ENCODE peak calls at places on chromosomes 5 and 9, in seven cellular contexts. One of them, this sample, is unnamed.

GRCh38 chr9:78601957-78602565 is 305.1 kb downstream of the PSAT1 start:
- DNase-seq in tibial nerve: no peak
- DNase-seq in AG04450: no peak
- DNase-seq in progenitor cell of endocrine pancreas: no peak
- DNase-seq in body of pancreas: peak
- DNase-seq in Peyer's patch: no peak
- DNase-seq in IMR-90: peak
- DNase-seq in this sample: no peak

GRCh38 chr5:34717426-34718327 is 61.5 kb downstream of the RAI14 start:
- DNase-seq in tibial nerve: no peak
- DNase-seq in AG04450: peak
- DNase-seq in progenitor cell of endocrine pancreas: no peak
- DNase-seq in body of pancreas: no peak
- DNase-seq in Peyer's patch: no peak
- DNase-seq in IMR-90: peak
- DNase-seq in this sample: no peak

GRCh38 chr5:102668220-102668930 is 86.7 kb upstream of the PAM start:
- DNase-seq in tibial nerve: no peak
- DNase-seq in AG04450: no peak
- DNase-seq in progenitor cell of endocrine pancreas: no peak
- DNase-seq in body of pancreas: no peak
- DNase-seq in Peyer's patch: no peak
- DNase-seq in IMR-90: no peak
- DNase-seq in this sample: no peak

GRCh38 chr9:2210201-2210600 is 195.1 kb downstream of the SMARCA2 start:
- DNase-seq in tibial nerve: no peak
- DNase-seq in AG04450: no peak
- DNase-seq in progenitor cell of endocrine pancreas: no peak
- DNase-seq in body of pancreas: no peak
- DNase-seq in Peyer's patch: no peak
- DNase-seq in IMR-90: peak
- DNase-seq in this sample: no peak

GRCh38 chr5:54212331-54212730 is 98.0 kb downstream of the ARL15 start:
- DNase-seq in tibial nerve: no peak
- DNase-seq in AG04450: no peak
- DNase-seq in progenitor cell of endocrine pancreas: no peak
- DNase-seq in body of pancreas: no peak
- DNase-seq in Peyer's patch: no peak
- DNase-seq in IMR-90: no peak
- DNase-seq in this sample: no peak

GRCh38 chr5:122067330-122067885 is 10.7 kb downstream of the LOX start:
- DNase-seq in tibial nerve: no peak
- DNase-seq in AG04450: no peak
- DNase-seq in progenitor cell of endocrine pancreas: no peak
- DNase-seq in body of pancreas: no peak
- DNase-seq in Peyer's patch: no peak
- DNase-seq in IMR-90: no peak
- DNase-seq in this sample: no peak

GRCh38 chr5:83450183-83450839 is 21.2 kb upstream of the VCAN start:
- DNase-seq in tibial nerve: no peak
- DNase-seq in AG04450: no peak
- DNase-seq in progenitor cell of endocrine pancreas: no peak
- DNase-seq in body of pancreas: no peak
- DNase-seq in Peyer's patch: no peak
- DNase-seq in IMR-90: no peak
- DNase-seq in this sample: no peak

GRCh38 chr9:121886759-121887485 is 206.2 kb downstream of the TTLL11 start:
- DNase-seq in tibial nerve: no peak
- DNase-seq in AG04450: no peak
- DNase-seq in progenitor cell of endocrine pancreas: no peak
- DNase-seq in body of pancreas: no peak
- DNase-seq in Peyer's patch: no peak
- DNase-seq in IMR-90: no peak
- DNase-seq in this sample: no peak

GRCh38 chr5:134005415-134006118 is 792 bp upstream of the VDAC1 start:
- DNase-seq in tibial nerve: no peak
- DNase-seq in AG04450: no peak
- DNase-seq in progenitor cell of endocrine pancreas: no peak
- DNase-seq in body of pancreas: no peak
- DNase-seq in Peyer's patch: peak
- DNase-seq in IMR-90: no peak
- DNase-seq in this sample: peak

GRCh38 chr5:86880785-86881492 is 263.2 kb downstream of the COX7C start:
- DNase-seq in tibial nerve: no peak
- DNase-seq in AG04450: peak
- DNase-seq in progenitor cell of endocrine pancreas: peak
- DNase-seq in body of pancreas: peak
- DNase-seq in Peyer's patch: peak
- DNase-seq in IMR-90: peak
- DNase-seq in this sample: no peak

GRCh38 chr9:136007906-136008692 is 46.9 kb upstream of the UBAC1 start:
- DNase-seq in tibial nerve: no peak
- DNase-seq in AG04450: peak
- DNase-seq in progenitor cell of endocrine pancreas: no peak
- DNase-seq in body of pancreas: no peak
- DNase-seq in Peyer's patch: no peak
- DNase-seq in IMR-90: peak
- DNase-seq in this sample: no peak

GRCh38 chr5:143554194-143554717 is 150.8 kb upstream of the NR3C1 start:
- DNase-seq in tibial nerve: no peak
- DNase-seq in AG04450: peak
- DNase-seq in progenitor cell of endocrine pancreas: no peak
- DNase-seq in body of pancreas: no peak
- DNase-seq in Peyer's patch: no peak
- DNase-seq in IMR-90: peak
- DNase-seq in this sample: no peak

GRCh38 chr5:140821375-140822280 is at the start of gene PCDHA5:
- DNase-seq in tibial nerve: no peak
- DNase-seq in AG04450: no peak
- DNase-seq in progenitor cell of endocrine pancreas: no peak
- DNase-seq in body of pancreas: no peak
- DNase-seq in Peyer's patch: no peak
- DNase-seq in IMR-90: no peak
- DNase-seq in this sample: no peak

GRCh38 chr9:133824802-133825186 is 86.6 kb upstream of the SARDH start:
- DNase-seq in tibial nerve: no peak
- DNase-seq in AG04450: no peak
- DNase-seq in progenitor cell of endocrine pancreas: no peak
- DNase-seq in body of pancreas: no peak
- DNase-seq in Peyer's patch: no peak
- DNase-seq in IMR-90: no peak
- DNase-seq in this sample: no peak

GRCh38 chr9:133823189-133824105 is 85.3 kb upstream of the SARDH start:
- DNase-seq in tibial nerve: no peak
- DNase-seq in AG04450: no peak
- DNase-seq in progenitor cell of endocrine pancreas: no peak
- DNase-seq in body of pancreas: no peak
- DNase-seq in Peyer's patch: peak
- DNase-seq in IMR-90: no peak
- DNase-seq in this sample: no peak

GRCh38 chr9:133822439-133823065 is 84.4 kb upstream of the SARDH start:
- DNase-seq in tibial nerve: no peak
- DNase-seq in AG04450: no peak
- DNase-seq in progenitor cell of endocrine pancreas: no peak
- DNase-seq in body of pancreas: no peak
- DNase-seq in Peyer's patch: peak
- DNase-seq in IMR-90: no peak
- DNase-seq in this sample: no peak

GRCh38 chr9:133825555-133826198 is 87.5 kb upstream of the SARDH start:
- DNase-seq in tibial nerve: no peak
- DNase-seq in AG04450: peak
- DNase-seq in progenitor cell of endocrine pancreas: no peak
- DNase-seq in body of pancreas: no peak
- DNase-seq in Peyer's patch: no peak
- DNase-seq in IMR-90: peak
- DNase-seq in this sample: no peak

GRCh38 chr9:133824106-133824801 is 86.1 kb upstream of the SARDH start:
- DNase-seq in tibial nerve: no peak
- DNase-seq in AG04450: no peak
- DNase-seq in progenitor cell of endocrine pancreas: no peak
- DNase-seq in body of pancreas: no peak
- DNase-seq in Peyer's patch: no peak
- DNase-seq in IMR-90: no peak
- DNase-seq in this sample: no peak
- TF ChIP-seq CTCF in tibial nerve: no peak
- TF ChIP-seq CTCF in AG04450: no peak
- TF ChIP-seq CTCF in progenitor cell of endocrine pancreas: no peak
- TF ChIP-seq CTCF in body of pancreas: no peak
- TF ChIP-seq CTCF in Peyer's patch: no peak
- TF ChIP-seq CTCF in IMR-90: no peak
- TF ChIP-seq CTCF in this sample: no peak

DNA sequence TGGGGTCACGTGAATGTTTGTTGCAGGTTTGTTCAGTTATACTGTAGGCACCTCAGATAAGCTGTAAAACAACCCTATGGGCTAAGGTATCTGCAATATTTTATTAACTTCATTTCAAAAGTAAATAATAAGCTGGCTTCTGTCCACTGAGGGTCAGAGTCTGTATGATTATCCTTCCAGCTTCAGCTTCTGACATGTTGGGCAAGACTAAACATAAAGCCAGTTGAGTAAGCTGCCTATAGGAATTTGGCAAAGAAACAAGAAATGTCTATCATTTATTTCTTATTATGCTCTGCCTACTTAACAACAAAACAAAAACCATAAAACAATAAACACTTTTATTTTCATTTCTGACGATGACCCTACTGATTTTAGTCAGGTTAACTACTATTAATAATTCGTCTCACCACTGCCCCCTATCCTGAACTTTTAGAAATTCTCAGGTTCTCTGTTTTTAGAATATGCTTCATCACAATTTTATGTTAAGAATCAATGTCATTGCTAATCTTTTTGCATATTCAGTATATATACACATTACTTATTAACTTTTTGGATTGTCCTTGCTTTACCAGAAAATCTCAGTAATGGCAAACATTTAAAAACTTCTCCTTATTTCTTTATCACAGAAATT is 413.5 kb upstream of the ADAMTSL1 start:
- DNase-seq in tibial nerve: no peak
- DNase-seq in AG04450: no peak
- DNase-seq in progenitor cell of endocrine pancreas: no peak
- DNase-seq in body of pancreas: no peak
- DNase-seq in Peyer's patch: no peak
- DNase-seq in IMR-90: no peak
- DNase-seq in this sample: no peak
- TF ChIP-seq CTCF in tibial nerve: no peak
- TF ChIP-seq CTCF in AG04450: peak
- TF ChIP-seq CTCF in progenitor cell of endocrine pancreas: peak
- TF ChIP-seq CTCF in body of pancreas: peak
- TF ChIP-seq CTCF in Peyer's patch: peak
- TF ChIP-seq CTCF in IMR-90: peak
- TF ChIP-seq CTCF in this sample: no peak

GRCh38 chr5:81513982-81514381 is 120.0 kb upstream of the ACOT12 start:
- DNase-seq in tibial nerve: no peak
- DNase-seq in AG04450: no peak
- DNase-seq in progenitor cell of endocrine pancreas: no peak
- DNase-seq in body of pancreas: no peak
- DNase-seq in Peyer's patch: no peak
- DNase-seq in IMR-90: peak
- DNase-seq in this sample: no peak
- TF ChIP-seq CTCF in tibial nerve: no peak
- TF ChIP-seq CTCF in AG04450: peak
- TF ChIP-seq CTCF in progenitor cell of endocrine pancreas: no peak
- TF ChIP-seq CTCF in body of pancreas: no peak
- TF ChIP-seq CTCF in Peyer's patch: peak
- TF ChIP-seq CTCF in IMR-90: peak
- TF ChIP-seq CTCF in this sample: no peak

GRCh38 chr9:33856247-33856646 is 39.3 kb downstream of the UBE2R2 start:
- DNase-seq in tibial nerve: no peak
- DNase-seq in AG04450: no peak
- DNase-seq in progenitor cell of endocrine pancreas: no peak
- DNase-seq in body of pancreas: no peak
- DNase-seq in Peyer's patch: no peak
- DNase-seq in IMR-90: no peak
- DNase-seq in this sample: no peak

GRCh38 chr9:33861917-33862453 is 45.0 kb downstream of the UBE2R2 start:
- DNase-seq in tibial nerve: no peak
- DNase-seq in AG04450: no peak
- DNase-seq in progenitor cell of endocrine pancreas: no peak
- DNase-seq in body of pancreas: no peak
- DNase-seq in Peyer's patch: peak
- DNase-seq in IMR-90: no peak
- DNase-seq in this sample: no peak

GRCh38 chr9:33858346-33858869 is 41.4 kb downstream of the UBE2R2 start:
- DNase-seq in tibial nerve: no peak
- DNase-seq in AG04450: no peak
- DNase-seq in progenitor cell of endocrine pancreas: no peak
- DNase-seq in body of pancreas: no peak
- DNase-seq in Peyer's patch: no peak
- DNase-seq in IMR-90: peak
- DNase-seq in this sample: no peak

DNA sequence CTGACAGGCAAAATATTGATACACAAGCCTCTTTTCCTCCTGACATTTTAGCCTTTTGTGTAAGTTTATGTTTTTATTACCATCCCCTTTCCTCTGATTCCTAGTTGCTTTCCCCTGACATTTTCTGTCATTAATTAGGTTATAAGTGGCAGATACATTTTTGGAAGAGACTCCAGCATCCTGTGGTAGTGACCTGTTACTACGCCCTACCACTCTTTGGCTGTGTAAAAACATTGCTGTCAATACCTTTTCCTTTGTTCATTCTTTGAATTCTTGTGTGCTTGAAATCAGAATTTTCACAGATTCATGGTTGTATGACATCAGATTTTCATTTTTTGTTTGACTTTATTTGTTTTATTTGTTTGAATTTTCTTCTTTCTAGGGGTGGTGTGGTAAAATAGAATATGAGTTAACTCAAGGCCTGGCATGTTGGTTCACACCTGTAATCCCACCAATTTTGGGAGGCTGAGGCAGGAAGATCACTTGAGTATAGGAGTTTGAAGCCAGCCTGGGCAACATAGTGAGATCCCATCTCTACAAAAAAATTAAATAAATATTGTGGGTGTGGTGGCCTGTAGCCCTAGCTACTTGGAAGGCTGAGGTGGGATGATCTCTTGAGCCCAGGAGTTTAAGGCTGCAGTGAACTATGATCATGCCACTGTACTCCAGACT is 43.4 kb downstream of the UBE2R2 start:
- DNase-seq in tibial nerve: no peak
- DNase-seq in AG04450: no peak
- DNase-seq in progenitor cell of endocrine pancreas: no peak
- DNase-seq in body of pancreas: no peak
- DNase-seq in Peyer's patch: no peak
- DNase-seq in IMR-90: no peak
- DNase-seq in this sample: no peak
- TF ChIP-seq CTCF in tibial nerve: no peak
- TF ChIP-seq CTCF in AG04450: peak
- TF ChIP-seq CTCF in progenitor cell of endocrine pancreas: peak
- TF ChIP-seq CTCF in body of pancreas: no peak
- TF ChIP-seq CTCF in Peyer's patch: no peak
- TF ChIP-seq CTCF in IMR-90: no peak
- TF ChIP-seq CTCF in this sample: no peak